ENCODE peak calls at places on chromosomes 4 and X, in five cellular contexts. One of them, this sample, is unnamed.

GRCh38 chr4:30912098-30912719 is 192.0 kb downstream of the PCDH7 start:
- DNase-seq in foreskin keratinocyte: no peak
- DNase-seq in pancreas: no peak
- DNase-seq in neural progenitor cell: no peak
- DNase-seq in CD8-positive, alpha-beta memory T cell: no peak
- DNase-seq in this sample: no peak

GRCh38 chr4:125719987-125720386 is 405.2 kb downstream of the FAT4 start:
- DNase-seq in neural progenitor cell: no peak
- DNase-seq in pancreas: no peak
- DNase-seq in CD8-positive, alpha-beta memory T cell: no peak
- DNase-seq in foreskin keratinocyte: no peak
- DNase-seq in this sample: no peak

GRCh38 chr4:94758141-94758699 is 465 bp downstream of the BMPR1B start:
- DNase-seq in foreskin keratinocyte: peak
- DNase-seq in neural progenitor cell: peak
- DNase-seq in CD8-positive, alpha-beta memory T cell: no peak
- DNase-seq in pancreas: peak
- DNase-seq in this sample: peak

GRCh38 chr4:8291701-8292387 is 22.3 kb downstream of the HTRA3 start:
- DNase-seq in pancreas: peak
- DNase-seq in foreskin keratinocyte: no peak
- DNase-seq in CD8-positive, alpha-beta memory T cell: no peak
- DNase-seq in neural progenitor cell: no peak
- DNase-seq in this sample: peak

GRCh38 chr4:78525559-78525958 is 26.0 kb upstream of the ANXA3 start:
- DNase-seq in foreskin keratinocyte: no peak
- DNase-seq in pancreas: no peak
- DNase-seq in CD8-positive, alpha-beta memory T cell: no peak
- DNase-seq in neural progenitor cell: no peak
- DNase-seq in this sample: no peak

GRCh38 chr4:133720001-133720400 is 481.6 kb downstream of the PABPC4L start:
- DNase-seq in foreskin keratinocyte: no peak
- DNase-seq in pancreas: no peak
- DNase-seq in neural progenitor cell: no peak
- DNase-seq in CD8-positive, alpha-beta memory T cell: no peak
- DNase-seq in this sample: no peak

GRCh38 chrX:124502144-124502543 is 155.8 kb downstream of the SH2D1A start:
- DNase-seq in CD8-positive, alpha-beta memory T cell: no peak
- DNase-seq in neural progenitor cell: no peak
- DNase-seq in foreskin keratinocyte: no peak
- DNase-seq in pancreas: no peak
- DNase-seq in this sample: no peak

GRCh38 chr4:189143255-189143654 is 797.4 kb upstream of the FRG1 start:
- DNase-seq in neural progenitor cell: no peak
- DNase-seq in pancreas: no peak
- DNase-seq in foreskin keratinocyte: peak
- DNase-seq in CD8-positive, alpha-beta memory T cell: no peak
- DNase-seq in this sample: no peak

GRCh38 chr4:142427456-142427855 is 418.6 kb downstream of the INPP4B start:
- DNase-seq in neural progenitor cell: peak
- DNase-seq in pancreas: no peak
- DNase-seq in CD8-positive, alpha-beta memory T cell: no peak
- DNase-seq in foreskin keratinocyte: no peak
- DNase-seq in this sample: no peak

GRCh38 chrX:32293962-32294708 is 917.2 kb downstream of the DMD start:
- DNase-seq in pancreas: no peak
- DNase-seq in neural progenitor cell: no peak
- DNase-seq in CD8-positive, alpha-beta memory T cell: no peak
- DNase-seq in foreskin keratinocyte: no peak
- DNase-seq in this sample: no peak

GRCh38 chr4:14877246-14878220 is 124.7 kb upstream of the CPEB2 start:
- DNase-seq in neural progenitor cell: no peak
- DNase-seq in pancreas: no peak
- DNase-seq in foreskin keratinocyte: no peak
- DNase-seq in CD8-positive, alpha-beta memory T cell: no peak
- DNase-seq in this sample: no peak

GRCh38 chr4:79181190-79181589 is 144.7 kb downstream of the NAA11 start:
- DNase-seq in pancreas: no peak
- DNase-seq in foreskin keratinocyte: no peak
- DNase-seq in neural progenitor cell: no peak
- DNase-seq in CD8-positive, alpha-beta memory T cell: no peak
- DNase-seq in this sample: no peak

GRCh38 chr4:111506706-111507105 is 638.5 kb upstream of the FAM241A start:
- DNase-seq in foreskin keratinocyte: peak
- DNase-seq in pancreas: no peak
- DNase-seq in neural progenitor cell: no peak
- DNase-seq in CD8-positive, alpha-beta memory T cell: no peak
- DNase-seq in this sample: no peak

GRCh38 chrX:148609766-148610698 is 109.6 kb downstream of the AFF2 start:
- DNase-seq in pancreas: no peak
- DNase-seq in CD8-positive, alpha-beta memory T cell: no peak
- DNase-seq in foreskin keratinocyte: peak
- DNase-seq in neural progenitor cell: peak
- DNase-seq in this sample: no peak

GRCh38 chr4:3387154-3387942 is 54.4 kb upstream of the HGFAC start:
- DNase-seq in pancreas: peak
- DNase-seq in foreskin keratinocyte: no peak
- DNase-seq in neural progenitor cell: no peak
- DNase-seq in CD8-positive, alpha-beta memory T cell: no peak
- DNase-seq in this sample: no peak
- H3K27ac ChIP-seq in pancreas: peak
- H3K27ac ChIP-seq in foreskin keratinocyte: peak
- H3K27ac ChIP-seq in neural progenitor cell: no peak
- H3K27ac ChIP-seq in CD8-positive, alpha-beta memory T cell: no peak
- H3K27ac ChIP-seq in this sample: peak

GRCh38 chr4:169996379-169997245 is 29.6 kb downstream of the MFAP3L start:
- DNase-seq in foreskin keratinocyte: no peak
- DNase-seq in CD8-positive, alpha-beta memory T cell: no peak
- DNase-seq in pancreas: no peak
- DNase-seq in neural progenitor cell: no peak
- DNase-seq in this sample: no peak

GRCh38 chr4:169988252-169988651 is 37.9 kb downstream of the MFAP3L start:
- DNase-seq in pancreas: no peak
- DNase-seq in neural progenitor cell: no peak
- DNase-seq in foreskin keratinocyte: no peak
- DNase-seq in CD8-positive, alpha-beta memory T cell: no peak
- DNase-seq in this sample: no peak

GRCh38 chr4:169987327-169988228 is 38.6 kb downstream of the MFAP3L start:
- DNase-seq in pancreas: no peak
- DNase-seq in neural progenitor cell: no peak
- DNase-seq in foreskin keratinocyte: no peak
- DNase-seq in CD8-positive, alpha-beta memory T cell: no peak
- DNase-seq in this sample: no peak

DNA sequence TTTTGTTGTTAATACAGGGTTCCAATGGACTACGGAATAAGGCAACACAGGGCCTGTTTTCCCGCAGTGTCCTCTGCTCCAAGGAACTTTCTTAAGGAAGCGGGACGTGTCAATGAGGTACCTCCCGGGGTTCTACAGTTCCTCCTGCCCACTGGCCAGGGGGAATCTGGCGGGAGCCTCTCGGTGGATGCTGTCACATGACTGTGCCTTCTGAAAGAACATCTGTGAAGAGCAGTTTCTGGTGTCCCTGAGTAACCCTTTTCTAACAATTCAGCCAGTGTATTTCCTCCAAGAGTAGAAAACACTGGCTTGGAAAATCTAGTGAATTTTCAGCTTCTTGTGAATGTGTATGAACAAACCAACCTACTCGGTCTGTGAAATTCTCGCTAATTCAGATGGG is 32.7 kb downstream of the MFAP3L start:
- DNase-seq in CD8-positive, alpha-beta memory T cell: no peak
- DNase-seq in pancreas: no peak
- DNase-seq in neural progenitor cell: no peak
- DNase-seq in foreskin keratinocyte: no peak
- DNase-seq in this sample: no peak
- H3K27ac ChIP-seq in CD8-positive, alpha-beta memory T cell: no peak
- H3K27ac ChIP-seq in pancreas: no peak
- H3K27ac ChIP-seq in neural progenitor cell: no peak
- H3K27ac ChIP-seq in foreskin keratinocyte: no peak
- H3K27ac ChIP-seq in this sample: no peak

GRCh38 chrX:115344885-115345653 is 55.6 kb downstream of the LUZP4 start:
- DNase-seq in neural progenitor cell: peak
- DNase-seq in CD8-positive, alpha-beta memory T cell: no peak
- DNase-seq in foreskin keratinocyte: peak
- DNase-seq in pancreas: peak
- DNase-seq in this sample: peak
- H3K27ac ChIP-seq in neural progenitor cell: peak
- H3K27ac ChIP-seq in CD8-positive, alpha-beta memory T cell: no peak
- H3K27ac ChIP-seq in foreskin keratinocyte: no peak
- H3K27ac ChIP-seq in pancreas: peak
- H3K27ac ChIP-seq in this sample: peak

DNA sequence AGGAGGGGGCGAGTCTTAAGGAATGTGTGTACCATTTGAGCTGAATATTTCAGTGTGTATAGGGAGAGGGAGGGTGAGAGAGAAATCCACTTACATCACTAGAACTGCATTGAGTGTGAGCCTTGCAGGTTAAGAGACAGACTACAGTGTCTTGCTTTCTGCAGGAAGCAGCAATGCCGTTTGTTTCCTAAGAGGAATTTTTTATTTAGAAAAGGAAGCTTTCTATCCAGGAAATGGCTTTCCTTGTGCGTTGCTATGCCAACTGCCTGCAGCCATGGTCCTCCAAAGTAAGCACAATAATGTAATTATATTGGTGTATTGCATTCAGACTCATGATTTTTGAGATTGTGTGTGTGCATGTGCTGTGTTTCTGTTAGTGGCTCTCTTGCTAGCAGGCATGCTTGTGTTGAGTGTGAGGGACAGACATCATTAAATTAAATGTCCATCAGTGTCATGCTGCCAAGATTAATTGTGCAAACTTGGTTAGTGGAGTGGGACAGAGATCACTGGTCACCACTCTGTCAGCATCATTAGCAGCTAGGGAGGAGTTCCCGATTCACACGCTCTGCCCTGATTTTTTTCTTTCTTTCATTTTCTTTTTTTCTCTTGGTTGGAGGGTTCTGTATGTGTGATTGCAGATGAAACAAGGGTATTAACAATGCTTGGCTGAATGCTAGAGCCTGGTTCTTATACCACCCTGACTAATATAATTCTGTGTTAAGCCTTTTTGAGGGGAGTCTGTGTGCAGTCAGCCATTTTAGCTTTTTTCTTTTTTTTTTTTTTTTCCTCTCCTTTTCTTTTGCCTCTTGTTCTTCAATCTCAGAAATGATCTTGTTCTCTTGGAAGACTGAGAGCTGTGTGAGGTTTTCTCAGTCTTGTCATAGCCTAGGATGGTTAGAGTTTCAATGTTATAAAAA is 164.4 kb downstream of the RAPGEF2 start:
- DNase-seq in pancreas: no peak
- DNase-seq in neural progenitor cell: peak
- DNase-seq in foreskin keratinocyte: no peak
- DNase-seq in CD8-positive, alpha-beta memory T cell: no peak
- DNase-seq in this sample: no peak
- H3K27ac ChIP-seq in pancreas: no peak
- H3K27ac ChIP-seq in neural progenitor cell: no peak
- H3K27ac ChIP-seq in foreskin keratinocyte: no peak
- H3K27ac ChIP-seq in CD8-positive, alpha-beta memory T cell: no peak
- H3K27ac ChIP-seq in this sample: peak

GRCh38 chr4:169202143-169202699 is 68.5 kb downstream of the SH3RF1 start:
- DNase-seq in pancreas: no peak
- DNase-seq in CD8-positive, alpha-beta memory T cell: no peak
- DNase-seq in neural progenitor cell: no peak
- DNase-seq in foreskin keratinocyte: no peak
- DNase-seq in this sample: no peak
- H3K27ac ChIP-seq in pancreas: peak
- H3K27ac ChIP-seq in CD8-positive, alpha-beta memory T cell: no peak
- H3K27ac ChIP-seq in neural progenitor cell: peak
- H3K27ac ChIP-seq in foreskin keratinocyte: no peak
- H3K27ac ChIP-seq in this sample: peak

DNA sequence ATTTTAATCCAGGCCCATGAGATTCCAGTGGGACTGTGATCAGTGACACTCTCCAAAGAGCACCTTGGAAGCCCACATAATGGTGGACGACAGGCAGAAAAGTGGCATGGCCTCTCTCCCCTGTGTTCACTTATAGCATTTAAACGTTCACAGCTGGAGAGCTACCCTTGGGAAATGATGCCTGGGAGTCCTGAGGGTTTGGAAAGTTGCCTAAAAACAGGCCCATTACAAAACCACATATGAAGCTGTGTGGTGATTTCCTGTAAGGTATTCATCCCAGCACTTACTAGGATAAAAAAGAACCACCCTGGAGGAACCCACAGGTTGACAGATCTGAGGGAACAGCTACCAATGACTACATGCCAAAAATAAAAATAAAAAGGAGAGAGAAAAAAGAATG is 193.2 kb downstream of the RASL11B start:
- DNase-seq in pancreas: no peak
- DNase-seq in neural progenitor cell: no peak
- DNase-seq in foreskin keratinocyte: peak
- DNase-seq in CD8-positive, alpha-beta memory T cell: no peak
- DNase-seq in this sample: no peak
- H3K27ac ChIP-seq in pancreas: peak
- H3K27ac ChIP-seq in neural progenitor cell: no peak
- H3K27ac ChIP-seq in foreskin keratinocyte: no peak
- H3K27ac ChIP-seq in CD8-positive, alpha-beta memory T cell: no peak
- H3K27ac ChIP-seq in this sample: no peak